ENCODE peak calls at places on chromosomes 13 and 19, in four cellular contexts. B is A549, O is DND-41, X is pons. E is an unnamed sample.

GRCh38 chr13:100674363-100674847 is at the start of gene TMTC4:
- DNase-seq in B (no peak), O (peak), X (peak), E (no peak)

GRCh38 chr13:39417131-39417530 is 185.9 kb downstream of the LHFPL6 start:
- DNase-seq in B (no peak), O (no peak), X (peak), E (no peak)

GRCh38 chr19:15246198-15246481 is 13.9 kb upstream of the EPHX3 start:
- DNase-seq in B (no peak), O (no peak), X (no peak), E (no peak)

GRCh38 chr19:40962460-40962961 is 28.6 kb upstream of the CYP2B6 start:
- DNase-seq in B (no peak), O (no peak), X (no peak), E (no peak)

GRCh38 chr19:41541990-41542584 is 33.9 kb upstream of the CEACAM21 start:
- DNase-seq in B (peak), O (peak), X (peak), E (peak)

GRCh38 chr13:95269756-95270155 is 31.5 kb downstream of the ABCC4 start:
- DNase-seq in B (no peak), O (no peak), X (no peak), E (no peak)

GRCh38 chr19:18044825-18045304 is 36.9 kb downstream of the ARRDC2 start:
- DNase-seq in B (no peak), O (peak), X (peak), E (peak)

GRCh38 chr13:43473437-43473836 is 313.3 kb downstream of the ENOX1 start:
- DNase-seq in B (no peak), O (no peak), X (peak), E (no peak)

GRCh38 chr13:90723381-90723780 is 624.1 kb upstream of the MIR17HG start:
- DNase-seq in B (no peak), O (no peak), X (no peak), E (no peak)

GRCh38 chr13:95325485-95325884 is 24.2 kb upstream of the ABCC4 start:
- DNase-seq in B (no peak), O (no peak), X (no peak), E (no peak)

GRCh38 chr19:54179921-54180452 is 7.0 kb upstream of the TMC4 start:
- DNase-seq in B (no peak), O (no peak), X (peak), E (peak)

GRCh38 chr13:104571161-104571889 is 1505.1 kb upstream of the SLC10A2 start:
- DNase-seq in B (peak), O (peak), X (peak), E (peak)

GRCh38 chr13:32261567-32261966 is 53.6 kb downstream of the ZAR1L start:
- DNase-seq in B (no peak), O (no peak), X (peak), E (peak)

GRCh38 chr13:33963134-33963533 is 145.2 kb downstream of the RFC3 start:
- DNase-seq in B (no peak), O (no peak), X (no peak), E (no peak)

GRCh38 chr13:106548064-106548696 is 12.7 kb upstream of the EFNB2 start:
- DNase-seq in B (no peak), O (no peak), X (no peak), E (no peak)

GRCh38 chr19:47124937-47125668 is 5.5 kb upstream of the SAE1 start:
- DNase-seq in B (peak), O (peak), X (peak), E (no peak)

GRCh38 chr19:45670670-45671453 is 2.8 kb downstream of the GIPR start:
- DNase-seq in B (peak), O (no peak), X (peak), E (peak)

GRCh38 chr13:32001392-32001768 is 30.2 kb upstream of the FRY start:
- DNase-seq in B (peak), O (peak), X (no peak), E (no peak)

GRCh38 chr13:94176576-94176975 is 302.9 kb downstream of the DCT start:
- DNase-seq in B (no peak), O (no peak), X (no peak), E (no peak)

GRCh38 chr13:33284016-33284415 is 1.5 kb downstream of the STARD13 start:
- DNase-seq in B (no peak), O (no peak), X (peak), E (no peak)

GRCh38 chr19:48745208-48745995 is 1.3 kb downstream of the IZUMO1 start:
- DNase-seq in B (peak), O (peak), X (peak), E (peak)

GRCh38 chr19:8811315-8812172 is 20.6 kb downstream of the ZNF558 start:
- DNase-seq in B (no peak), O (no peak), X (no peak), E (no peak)